ENCODE peak calls at places on chromosomes 5 and 9, in eight cellular contexts. D is body of pancreas, U is kidney epithelial cell, O is psoas muscle, R is cardiac fibroblast, I is HFF-Myc, Y is fibroblast of the aortic adventitia, A is AG10803. F is an unnamed sample.

GRCh38 chr9:86097510-86098224 is 1.7 kb downstream of the GOLM1 start:
- DNase-seq in Y (no peak), U (no peak), O (no peak), R (no peak), D (no peak), I (no peak), A (no peak), F (no peak)

GRCh38 chr9:131610231-131610761 is 65.0 kb downstream of the PRRT1B start:
- DNase-seq in I (no peak), D (no peak), R (peak; percentile 95), U (no peak), O (peak; percentile 50), A (peak; percentile 97), Y (peak; percentile 99), F (no peak)

GRCh38 chr9:87751869-87752268 is 25.9 kb downstream of the CTSL start:
- DNase-seq in U (no peak), I (no peak), O (no peak), A (no peak), D (no peak), R (no peak), Y (no peak), F (no peak)

GRCh38 chr5:157892974-157893373 is 34.0 kb upstream of the CLINT1 start:
- DNase-seq in O (no peak), I (no peak), U (no peak), Y (no peak), A (no peak), D (no peak), R (no peak), F (no peak)

GRCh38 chr5:154505567-154505966 is 27.5 kb upstream of the HAND1 start:
- DNase-seq in Y (no peak), D (no peak), O (no peak), R (no peak), I (no peak), U (no peak), A (no peak), F (no peak)

GRCh38 chr5:147989977-147990376 is 73.8 kb upstream of the SPINK5 start:
- DNase-seq in O (no peak), U (no peak), D (no peak), Y (no peak), I (no peak), A (no peak), R (no peak), F (no peak)

GRCh38 chr5:138466900-138467710 is 1.8 kb downstream of the EGR1 start:
- DNase-seq in D (peak; percentile 29), I (no peak), A (peak; percentile 70), Y (peak; percentile 57), U (no peak), O (no peak), R (peak; percentile 71), F (no peak)

GRCh38 chr5:64074533-64074932 is 91.1 kb upstream of the RNF180 start:
- DNase-seq in O (no peak), A (peak; percentile 18), R (peak; percentile 41), D (no peak), I (no peak), U (peak; percentile 16), Y (peak; percentile 46), F (peak; percentile 15)

GRCh38 chr5:168747987-168748777 is 169.0 kb upstream of the PANK3 start:
- DNase-seq in D (peak; percentile 6), I (no peak), U (no peak), Y (no peak), R (peak; percentile 8), O (no peak), A (peak; percentile 13), F (peak; percentile 32)

GRCh38 chr5:41637869-41638268 is 127.5 kb upstream of the PLCXD3 start:
- DNase-seq in R (no peak), I (no peak), A (no peak), U (no peak), Y (no peak), D (no peak), O (no peak), F (no peak)

GRCh38 chr9:136864996-136865767 is 926 bp downstream of the EDF1 start:
- DNase-seq in A (no peak), U (no peak), O (no peak), D (no peak), R (no peak), Y (no peak), I (no peak), F (no peak)

GRCh38 chr9:124770359-124771020 is 621 bp downstream of the NR6A1 start:
- DNase-seq in R (no peak), A (no peak), D (peak; percentile 31), Y (no peak), I (no peak), U (no peak), O (peak; percentile 32), F (no peak)

GRCh38 chr5:176611435-176611834 is 1.5 kb upstream of the GPRIN1 start:
- DNase-seq in D (peak; percentile 76), A (peak; percentile 82), I (peak; percentile 72), Y (peak; percentile 91), U (peak; percentile 50), O (peak; percentile 82), R (peak; percentile 89), F (no peak)

GRCh38 chr5:1805326-1805725 is 4.1 kb downstream of the NDUFS6 start:
- DNase-seq in Y (no peak), D (no peak), I (no peak), U (no peak), O (no peak), R (no peak), A (no peak), F (no peak)

GRCh38 chr5:179153341-179153901 is 93.2 kb downstream of the ZNF354C start:
- DNase-seq in A (no peak), Y (no peak), U (no peak), I (no peak), O (no peak), R (no peak), D (no peak), F (no peak)

GRCh38 chr5:54769072-54769471 is 216.3 kb downstream of the ESM1 start:
- DNase-seq in I (no peak), R (no peak), O (no peak), U (no peak), A (no peak), Y (no peak), D (no peak), F (no peak)

GRCh38 chr5:543755-544674 is 19.8 kb upstream of the SLC9A3 start:
- DNase-seq in A (no peak), Y (no peak), O (peak; percentile 41), I (no peak), U (no peak), D (peak; percentile 42), R (no peak), F (no peak)

GRCh38 chr9:134321957-134322741 is 4.1 kb upstream of the RXRA start:
- DNase-seq in U (no peak), A (no peak), Y (no peak), D (peak; percentile 55), O (peak; percentile 20), R (no peak), I (no peak), F (no peak)

GRCh38 chr9:37904647-37905505 is 949 bp upstream of the SLC25A51 start:
- DNase-seq in A (peak; percentile 48), R (peak; percentile 60), D (peak; percentile 38), I (no peak), U (no peak), Y (peak; percentile 65), O (no peak), F (no peak)

GRCh38 chr5:91160751-91161285 is 222.3 kb downstream of the ARRDC3 start:
- DNase-seq in A (peak; percentile 13), O (no peak), U (no peak), D (no peak), I (no peak), Y (no peak), R (no peak), F (no peak)

GRCh38 chr5:124668353-124669299 is 77.8 kb downstream of the ZNF608 start:
- DNase-seq in O (no peak), U (no peak), A (no peak), Y (no peak), D (no peak), R (no peak), I (no peak), F (no peak)

GRCh38 chr5:170275376-170275994 is 22.1 kb downstream of the LCP2 start:
- DNase-seq in U (no peak), R (no peak), Y (no peak), I (no peak), O (no peak), A (no peak), D (no peak), F (no peak)

GRCh38 chr5:174550026-174550425 is 174.4 kb upstream of the MSX2 start:
- DNase-seq in Y (no peak), D (no peak), U (no peak), O (no peak), A (no peak), R (no peak), I (no peak), F (no peak)

GRCh38 chr9:20331095-20331685 is 291.1 kb downstream of the MLLT3 start:
- DNase-seq in R (no peak), U (no peak), I (no peak), D (no peak), A (no peak), O (no peak), Y (no peak), F (no peak)
- H3K4me3 ChIP-seq in R (no peak overlapping the region), U (no peak overlapping the region), I (no peak overlapping the region), D (no peak overlapping the region), A (no peak overlapping the region), O (no peak overlapping the region), Y (no peak overlapping the region), F (no peak overlapping the region)

GRCh38 chr5:132746592-132747063 is 598 bp upstream of the CCNI2 start:
- DNase-seq in O (no peak), Y (no peak), A (no peak), R (peak; percentile 22), I (no peak), D (peak; percentile 65), U (peak; percentile 35), F (no peak)
- TF ChIP-seq CTCF in O (no peak), Y (peak; percentile 29), A (peak; percentile 33), R (peak; percentile 15), I (peak; percentile 33), D (peak; percentile 44), U (peak; percentile 73), F (peak; percentile 70)

DNA sequence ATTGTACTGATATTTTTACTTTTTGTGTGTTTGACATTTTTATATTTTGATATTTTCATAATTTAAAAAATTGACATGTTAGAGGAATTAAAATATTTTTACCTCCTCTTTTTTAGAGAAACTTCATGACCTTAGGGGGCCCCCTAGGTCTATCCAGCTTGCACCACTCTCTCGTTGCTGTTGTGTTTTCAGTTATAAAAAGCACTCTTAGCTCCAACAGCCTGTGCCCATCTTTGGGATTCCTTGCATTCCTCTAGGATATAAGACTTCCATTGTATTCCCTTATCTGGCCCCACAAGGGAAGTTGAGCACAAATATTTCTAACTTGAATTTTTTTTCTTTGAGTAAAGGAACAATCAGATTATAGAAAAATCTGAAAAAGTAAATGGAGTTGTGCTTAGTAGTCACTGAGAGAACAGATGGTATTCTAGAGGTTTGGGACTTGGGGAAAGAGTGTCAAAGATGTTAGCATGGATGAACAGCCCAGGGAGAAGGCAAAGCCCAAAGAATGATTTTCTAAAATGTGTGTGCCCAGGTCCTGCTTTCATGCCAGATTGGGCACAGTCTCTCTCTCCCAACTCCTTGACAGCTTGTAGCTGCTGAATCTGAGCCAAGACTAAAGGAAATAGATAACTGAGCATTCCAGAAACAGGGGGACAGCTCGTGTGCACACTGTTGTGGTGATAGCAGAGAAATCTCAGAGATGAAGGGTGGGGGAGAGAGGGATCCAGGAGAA is 245.5 kb downstream of the SH3GL2 start:
- DNase-seq in A (peak; percentile 22), U (no peak), I (no peak), D (no peak), R (peak; percentile 92), O (no peak), Y (peak; percentile 63), F (no peak)
- H3K4me3 ChIP-seq in A (no peak overlapping the region), U (no peak overlapping the region), I (no peak overlapping the region), D (no peak overlapping the region), R (no peak overlapping the region), O (no peak overlapping the region), Y (no peak overlapping the region), F (no peak overlapping the region)

GRCh38 chr5:14551211-14551610 is 30.4 kb upstream of the OTULINL start:
- DNase-seq in D (no peak), U (no peak), Y (no peak), R (no peak), A (no peak), I (no peak), O (no peak), F (no peak)
- TF ChIP-seq CTCF in D (no peak), U (no peak), Y (no peak), R (no peak), A (no peak), I (no peak), O (no peak), F (no peak)

F was measured in Panc1.